ENCODE peak calls at places on chromosome 18, in five cellular contexts. One of them, this sample, is unnamed.

GRCh38 chr18:22710628-22711380 is 222.3 kb upstream of the RBBP8 start:
- DNase-seq in B cell: no peak
- DNase-seq in prostate gland: no peak
- DNase-seq in cardiac fibroblast: peak
- DNase-seq in RWPE1: peak
- DNase-seq in this sample: no peak

GRCh38 chr18:39523281-39523680 is 1957.7 kb upstream of the CELF4 start:
- DNase-seq in B cell: no peak
- DNase-seq in RWPE1: no peak
- DNase-seq in prostate gland: no peak
- DNase-seq in cardiac fibroblast: peak
- DNase-seq in this sample: no peak

GRCh38 chr18:25310045-25310444 is 41.9 kb downstream of the ZNF521 start:
- DNase-seq in cardiac fibroblast: peak
- DNase-seq in RWPE1: no peak
- DNase-seq in prostate gland: no peak
- DNase-seq in B cell: no peak
- DNase-seq in this sample: peak

GRCh38 chr18:54983041-54983686 is 23.9 kb upstream of the CCDC68 start:
- DNase-seq in cardiac fibroblast: peak
- DNase-seq in RWPE1: peak
- DNase-seq in prostate gland: no peak
- DNase-seq in B cell: no peak
- DNase-seq in this sample: peak

GRCh38 chr18:70036771-70037452 is 89.2 kb upstream of the CD226 start:
- DNase-seq in RWPE1: no peak
- DNase-seq in prostate gland: no peak
- DNase-seq in B cell: peak
- DNase-seq in cardiac fibroblast: no peak
- DNase-seq in this sample: no peak

GRCh38 chr18:24364177-24364576 is 33.4 kb downstream of the OSBPL1A start:
- DNase-seq in RWPE1: no peak
- DNase-seq in prostate gland: no peak
- DNase-seq in B cell: no peak
- DNase-seq in cardiac fibroblast: no peak
- DNase-seq in this sample: no peak

GRCh38 chr18:9091066-9091476 is 11.4 kb upstream of the NDUFV2 start:
- DNase-seq in RWPE1: no peak
- DNase-seq in prostate gland: no peak
- DNase-seq in cardiac fibroblast: no peak
- DNase-seq in B cell: no peak
- DNase-seq in this sample: no peak

GRCh38 chr18:53322163-53322562 is 902.3 kb downstream of the MBD2 start:
- DNase-seq in B cell: no peak
- DNase-seq in cardiac fibroblast: no peak
- DNase-seq in prostate gland: no peak
- DNase-seq in RWPE1: no peak
- DNase-seq in this sample: no peak

GRCh38 chr18:27171993-27172392 is 13.1 kb downstream of the CHST9 start:
- DNase-seq in B cell: no peak
- DNase-seq in cardiac fibroblast: no peak
- DNase-seq in RWPE1: no peak
- DNase-seq in prostate gland: no peak
- DNase-seq in this sample: no peak

GRCh38 chr18:27073404-27073830 is 111.7 kb downstream of the CHST9 start:
- DNase-seq in B cell: no peak
- DNase-seq in cardiac fibroblast: no peak
- DNase-seq in prostate gland: no peak
- DNase-seq in RWPE1: no peak
- DNase-seq in this sample: no peak

GRCh38 chr18:58272779-58273500 is 228.9 kb downstream of the NEDD4L start:
- DNase-seq in RWPE1: no peak
- DNase-seq in B cell: no peak
- DNase-seq in prostate gland: no peak
- DNase-seq in cardiac fibroblast: no peak
- DNase-seq in this sample: no peak

GRCh38 chr18:52541056-52541455 is 201.1 kb downstream of the DCC start:
- DNase-seq in cardiac fibroblast: no peak
- DNase-seq in prostate gland: no peak
- DNase-seq in B cell: no peak
- DNase-seq in RWPE1: no peak
- DNase-seq in this sample: no peak

GRCh38 chr18:9731380-9731779 is 23.3 kb downstream of the RAB31 start:
- DNase-seq in cardiac fibroblast: no peak
- DNase-seq in prostate gland: no peak
- DNase-seq in B cell: no peak
- DNase-seq in RWPE1: peak
- DNase-seq in this sample: no peak

GRCh38 chr18:48006415-48007175 is 76.1 kb upstream of the SMAD2 start:
- DNase-seq in cardiac fibroblast: no peak
- DNase-seq in B cell: no peak
- DNase-seq in RWPE1: no peak
- DNase-seq in prostate gland: no peak
- DNase-seq in this sample: no peak

GRCh38 chr18:48010264-48010663 is 79.8 kb upstream of the SMAD2 start:
- DNase-seq in cardiac fibroblast: no peak
- DNase-seq in RWPE1: no peak
- DNase-seq in B cell: no peak
- DNase-seq in prostate gland: no peak
- DNase-seq in this sample: no peak

GRCh38 chr18:48009116-48009825 is 78.8 kb upstream of the SMAD2 start:
- DNase-seq in RWPE1: no peak
- DNase-seq in B cell: no peak
- DNase-seq in prostate gland: no peak
- DNase-seq in cardiac fibroblast: no peak
- DNase-seq in this sample: no peak

GRCh38 chr18:48007381-48007780 is 76.9 kb upstream of the SMAD2 start:
- DNase-seq in prostate gland: no peak
- DNase-seq in RWPE1: no peak
- DNase-seq in cardiac fibroblast: no peak
- DNase-seq in B cell: no peak
- DNase-seq in this sample: no peak

DNA sequence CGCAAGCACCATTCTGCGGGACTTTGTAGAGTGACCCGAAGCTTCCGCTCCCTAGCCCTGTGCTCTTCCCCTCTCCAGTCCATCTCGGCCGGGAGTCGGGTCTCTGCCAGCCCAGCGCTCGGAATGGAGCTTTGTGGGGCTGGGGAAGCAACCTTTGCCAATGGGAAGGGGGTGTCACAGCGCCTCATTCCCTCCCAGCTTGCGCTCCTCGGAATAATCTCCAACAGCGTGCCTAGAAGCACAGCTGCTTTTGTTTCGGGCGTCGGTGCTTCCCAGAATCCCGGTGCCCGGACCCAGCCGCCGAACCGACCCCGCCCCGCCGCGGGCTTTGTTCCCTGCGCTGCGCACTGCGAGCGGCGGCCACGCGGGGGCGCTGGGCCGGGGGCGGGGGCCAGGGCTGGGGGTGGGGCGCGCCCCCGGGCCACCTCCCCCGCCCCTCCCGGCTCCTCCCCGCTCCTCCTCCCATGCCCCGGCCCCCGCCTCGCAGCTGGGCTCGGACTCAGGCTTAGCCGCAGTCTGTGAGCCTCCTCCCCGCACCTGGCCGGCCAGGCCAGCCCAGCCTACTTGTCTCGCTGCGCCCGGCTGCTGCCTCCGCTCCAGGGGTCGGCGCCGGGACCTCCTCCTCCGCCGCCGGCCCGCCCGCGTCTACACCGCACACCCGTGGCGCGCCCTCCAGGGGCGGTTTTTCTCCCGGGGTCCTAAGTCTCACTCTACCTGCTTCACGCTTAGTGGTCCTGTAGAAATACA is 77.7 kb upstream of the SMAD2 start:
- DNase-seq in prostate gland: peak
- DNase-seq in RWPE1: peak
- DNase-seq in cardiac fibroblast: peak
- DNase-seq in B cell: no peak
- DNase-seq in this sample: no peak
- TF ChIP-seq CTCF in prostate gland: peak
- TF ChIP-seq CTCF in RWPE1: peak
- TF ChIP-seq CTCF in cardiac fibroblast: no peak
- TF ChIP-seq CTCF in B cell: peak
- TF ChIP-seq CTCF in this sample: peak

DNA sequence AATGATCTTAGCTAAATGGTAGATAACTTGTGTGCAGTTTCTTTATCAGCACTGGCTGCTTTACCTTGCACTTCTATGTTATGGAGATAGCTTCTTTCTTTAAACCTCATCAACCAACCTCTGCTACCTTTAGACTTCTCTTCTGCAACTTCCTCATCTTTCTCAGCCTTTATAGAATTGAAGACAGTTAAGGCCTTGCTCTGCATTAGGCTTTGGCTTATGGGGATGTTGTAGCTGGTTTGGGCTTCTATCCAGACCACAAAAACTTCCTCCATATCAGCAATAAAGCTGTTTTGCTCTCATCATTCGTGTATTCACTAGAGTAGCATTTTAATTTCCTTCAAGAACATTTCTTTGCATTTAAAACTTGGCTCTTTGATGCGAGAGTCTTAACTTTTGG is 123.7 kb downstream of the PIK3C3 start:
- DNase-seq in cardiac fibroblast: peak
- DNase-seq in RWPE1: no peak
- DNase-seq in prostate gland: no peak
- DNase-seq in B cell: no peak
- DNase-seq in this sample: peak
- TF ChIP-seq CTCF in cardiac fibroblast: no peak
- TF ChIP-seq CTCF in RWPE1: no peak
- TF ChIP-seq CTCF in prostate gland: no peak
- TF ChIP-seq CTCF in B cell: no peak
- TF ChIP-seq CTCF in this sample: no peak

GRCh38 chr18:48342125-48342524 is 67.1 kb downstream of the ZBTB7C start:
- DNase-seq in B cell: no peak
- DNase-seq in cardiac fibroblast: no peak
- DNase-seq in prostate gland: no peak
- DNase-seq in RWPE1: no peak
- DNase-seq in this sample: no peak

GRCh38 chr18:48340502-48340901 is 68.7 kb downstream of the ZBTB7C start:
- DNase-seq in B cell: no peak
- DNase-seq in prostate gland: no peak
- DNase-seq in RWPE1: no peak
- DNase-seq in cardiac fibroblast: no peak
- DNase-seq in this sample: no peak

GRCh38 chr18:48337053-48337452 is 72.1 kb downstream of the ZBTB7C start:
- DNase-seq in B cell: no peak
- DNase-seq in RWPE1: no peak
- DNase-seq in prostate gland: no peak
- DNase-seq in cardiac fibroblast: no peak
- DNase-seq in this sample: no peak

GRCh38 chr18:48338915-48339314 is 70.3 kb downstream of the ZBTB7C start:
- DNase-seq in cardiac fibroblast: no peak
- DNase-seq in prostate gland: no peak
- DNase-seq in B cell: no peak
- DNase-seq in RWPE1: no peak
- DNase-seq in this sample: no peak

DNA sequence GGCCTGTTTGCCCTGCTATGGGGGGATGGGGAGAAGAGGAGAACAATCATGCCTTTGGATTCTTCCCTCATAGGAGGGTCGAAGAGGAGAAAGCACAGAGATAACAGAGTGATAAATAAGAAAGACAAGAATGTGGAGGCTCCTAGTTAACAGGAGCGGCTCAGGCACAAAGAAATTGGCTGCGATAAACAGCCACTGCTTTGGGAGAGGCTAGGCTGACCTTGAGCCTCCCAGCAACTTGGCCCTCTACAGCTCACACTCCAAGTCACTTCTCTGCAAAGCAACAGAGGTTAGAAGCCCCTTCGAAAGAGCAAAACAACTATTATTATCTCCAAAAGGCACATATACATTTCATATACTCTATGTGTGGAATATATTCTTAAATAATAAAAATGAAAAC is 69.5 kb downstream of the ZBTB7C start:
- DNase-seq in RWPE1: no peak
- DNase-seq in prostate gland: no peak
- DNase-seq in cardiac fibroblast: no peak
- DNase-seq in B cell: no peak
- DNase-seq in this sample: no peak
- TF ChIP-seq CTCF in RWPE1: no peak
- TF ChIP-seq CTCF in prostate gland: no peak
- TF ChIP-seq CTCF in cardiac fibroblast: no peak
- TF ChIP-seq CTCF in B cell: no peak
- TF ChIP-seq CTCF in this sample: no peak

DNA sequence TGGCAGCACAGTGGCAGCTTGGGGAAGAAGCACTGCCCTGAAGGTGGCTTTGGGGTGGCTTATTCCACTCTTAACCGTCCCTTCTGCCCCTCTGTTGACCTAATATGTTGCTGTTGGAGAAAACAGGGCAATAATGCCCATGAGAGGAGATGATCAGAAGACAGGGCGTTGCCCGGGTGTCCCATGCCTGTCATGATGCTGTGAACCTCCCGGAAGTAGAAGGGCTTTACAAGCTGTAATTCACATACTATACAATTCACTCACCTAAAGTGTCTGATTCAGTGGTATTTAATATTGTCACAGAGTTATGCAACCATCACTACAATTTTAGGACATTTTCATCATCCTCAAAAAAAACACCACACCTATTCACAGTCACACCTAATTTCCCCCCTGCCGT is 112.3 kb downstream of the FHOD3 start:
- DNase-seq in prostate gland: no peak
- DNase-seq in cardiac fibroblast: no peak
- DNase-seq in B cell: no peak
- DNase-seq in RWPE1: no peak
- DNase-seq in this sample: no peak
- TF ChIP-seq CTCF in prostate gland: no peak
- TF ChIP-seq CTCF in cardiac fibroblast: no peak
- TF ChIP-seq CTCF in B cell: no peak
- TF ChIP-seq CTCF in RWPE1: no peak
- TF ChIP-seq CTCF in this sample: no peak

GRCh38 chr18:77341527-77341926 is 91.9 kb downstream of the GALR1 start:
- DNase-seq in RWPE1: no peak
- DNase-seq in B cell: no peak
- DNase-seq in cardiac fibroblast: no peak
- DNase-seq in prostate gland: no peak
- DNase-seq in this sample: no peak
- TF ChIP-seq CTCF in RWPE1: no peak
- TF ChIP-seq CTCF in B cell: no peak
- TF ChIP-seq CTCF in cardiac fibroblast: no peak
- TF ChIP-seq CTCF in prostate gland: no peak
- TF ChIP-seq CTCF in this sample: no peak

DNA sequence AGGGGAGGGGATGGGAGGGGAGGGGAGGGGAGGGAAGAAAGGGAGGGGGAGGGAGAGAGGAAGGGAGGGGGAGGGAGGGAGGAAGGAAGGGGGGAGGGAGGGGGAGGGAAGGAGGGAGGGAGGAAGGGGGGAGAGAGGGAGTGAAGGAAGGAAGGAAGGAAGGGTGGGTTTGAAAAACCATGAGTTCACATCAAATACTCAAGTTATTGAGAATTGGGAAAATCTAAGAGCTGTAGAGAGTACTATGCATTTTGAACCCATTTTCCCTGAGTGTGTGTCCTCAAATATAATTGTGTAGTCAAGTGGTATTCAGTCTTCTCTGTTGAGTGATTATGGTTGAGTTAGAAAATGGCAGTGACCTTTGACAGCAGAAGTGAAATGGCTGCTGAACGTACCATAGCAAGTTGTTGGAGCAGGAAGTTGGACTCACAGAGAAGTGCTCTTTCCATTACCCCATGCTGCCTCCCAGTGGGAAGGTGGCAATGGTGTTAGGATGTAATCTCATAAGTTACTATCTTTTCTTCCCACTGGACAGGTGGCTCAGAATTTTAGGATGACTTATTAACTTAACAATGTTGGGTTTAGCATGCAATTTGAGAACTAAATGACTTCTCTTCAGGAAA is 214.6 kb downstream of the SETBP1 start:
- DNase-seq in B cell: no peak
- DNase-seq in cardiac fibroblast: peak
- DNase-seq in RWPE1: peak
- DNase-seq in prostate gland: peak
- DNase-seq in this sample: no peak
- TF ChIP-seq CTCF in B cell: no peak
- TF ChIP-seq CTCF in cardiac fibroblast: peak
- TF ChIP-seq CTCF in RWPE1: peak
- TF ChIP-seq CTCF in prostate gland: no peak
- TF ChIP-seq CTCF in this sample: peak

GRCh38 chr18:47283476-47283875 is 32.0 kb upstream of the SKOR2 start:
- DNase-seq in prostate gland: no peak
- DNase-seq in cardiac fibroblast: peak
- DNase-seq in RWPE1: no peak
- DNase-seq in B cell: no peak
- DNase-seq in this sample: no peak
- TF ChIP-seq CTCF in prostate gland: no peak
- TF ChIP-seq CTCF in cardiac fibroblast: peak
- TF ChIP-seq CTCF in RWPE1: peak
- TF ChIP-seq CTCF in B cell: no peak
- TF ChIP-seq CTCF in this sample: peak

This sample was measured in astrocyte of the cerebellum.